ENCODE peak calls at places on chromosomes 16 and 17, in six cellular contexts. W is cardiac fibroblast; U is A549; R is anterior cingulate cortex; B is stimulated activated CD8-positive, alpha-beta memory T cell treated with anti-CD3 and anti-CD28 coated beads, Interleukin-12 subunit alpha, Interleukin-12 subunit beta, amount 100 ng/mL, for 4 hours; Y is left colon. L is an unnamed sample.

GRCh38 chr16:19288872-19289799 is 3.6 kb downstream of the CLEC19A start:
- DNase-seq in W (no peak), U (peak; percentile 66), R (no peak), B (no peak), Y (no peak), L (no peak)

GRCh38 chr17:19659366-19660177 is 11.0 kb downstream of the ALDH3A2 start:
- DNase-seq in W (no peak), U (no peak), R (no peak), B (no peak), Y (no peak), L (no peak)

GRCh38 chr16:87254271-87254670 is 62.9 kb downstream of the C16orf95 start:
- DNase-seq in W (no peak), U (no peak), R (no peak), B (no peak), Y (no peak), L (no peak)

GRCh38 chr17:74390680-74391653 is 23.7 kb downstream of the GPR142 start:
- DNase-seq in W (no peak), U (no peak), R (no peak), B (no peak), Y (no peak), L (no peak)

GRCh38 chr16:8928467-8928957 is 35.2 kb downstream of the USP7 start:
- DNase-seq in W (peak; percentile 43), U (no peak), R (no peak), B (no peak), Y (no peak), L (peak; percentile 48)

GRCh38 chr17:39631403-39631802 is 4.7 kb downstream of the PPP1R1B start:
- DNase-seq in W (no peak), U (no peak), R (no peak), B (no peak), Y (peak; percentile 64), L (no peak)

GRCh38 chr17:82461827-82462524 is 3.4 kb downstream of the NARF start:
- DNase-seq in W (no peak), U (no peak), R (no peak), B (no peak), Y (peak; percentile 31), L (no peak)

GRCh38 chr16:4694664-4695451 is 1.5 kb downstream of the NUDT16L1 start:
- DNase-seq in W (no peak), U (no peak), R (no peak), B (no peak), Y (no peak), L (no peak)

GRCh38 chr17:8470447-8471047 is 34.9 kb downstream of the NDEL1 start:
- DNase-seq in W (no peak), U (no peak), R (no peak), B (no peak), Y (no peak), L (no peak)

GRCh38 chr17:8711291-8711690 is 33.3 kb downstream of the CCDC42 start:
- DNase-seq in W (no peak), U (no peak), R (no peak), B (no peak), Y (no peak), L (no peak)

GRCh38 chr17:17114592-17115225 is 72.5 kb downstream of the MPRIP start:
- DNase-seq in W (peak; percentile 28), U (no peak), R (no peak), B (no peak), Y (no peak), L (no peak)

GRCh38 chr17:27422601-27423000 is 33.6 kb upstream of the KSR1 start:
- DNase-seq in W (no peak), U (no peak), R (no peak), B (no peak), Y (no peak), L (no peak)

GRCh38 chr16:3173892-3174617 is 13.9 kb upstream of the OR1F1 start:
- DNase-seq in W (peak; percentile 50), U (peak; percentile 85), R (no peak), B (no peak), Y (no peak), L (no peak)

GRCh38 chr16:84179612-84180320 is 7.1 kb downstream of the TAF1C start:
- DNase-seq in W (no peak), U (no peak), R (no peak), B (no peak), Y (no peak), L (no peak)

GRCh38 chr17:47757416-47757815 is 24.4 kb downstream of the TBX21 start:
- DNase-seq in W (peak; percentile 11), U (no peak), R (no peak), B (no peak), Y (no peak), L (no peak)

L was measured in skeletal muscle cell.